ENCODE peak calls at places on chromosomes 13 and 19, in seven cellular contexts. Y is aorta; W is stimulated activated CD8-positive, alpha-beta memory T cell treated with anti-CD3 and anti-CD28 coated beads, Interleukin-15, amount 100 ng/mL, for 24 hours; U is HFF-Myc; F is NAMALWA; D is hepatic stellate cell; G is right atrium auricular region. M is an unnamed sample.

GRCh38 chr19:4575978-4576933 is 16.8 kb upstream of the SEMA6B start:
- DNase-seq in W (peak), F (peak), G (no peak), D (peak), U (no peak), Y (peak), M (peak)

GRCh38 chr19:588093-588742 is 1.5 kb upstream of the HCN2 start:
- DNase-seq in W (no peak), Y (no peak), F (peak), G (no peak), U (no peak), D (peak), M (peak)

GRCh38 chr13:85313761-85314503 is 485.3 kb downstream of the SLITRK6 start:
- DNase-seq in D (no peak), U (peak), G (no peak), W (no peak), F (no peak), Y (no peak), M (no peak)

GRCh38 chr19:55094456-55095259 is 19.0 kb downstream of the EPS8L1 start:
- DNase-seq in W (no peak), D (no peak), Y (no peak), F (no peak), U (no peak), G (no peak), M (peak)

GRCh38 chr13:106917673-106918652 is 350.0 kb upstream of the ARGLU1 start:
- DNase-seq in U (no peak), G (peak), W (peak), F (peak), Y (peak), D (peak), M (peak)

GRCh38 chr19:48041877-48042580 is 1.9 kb downstream of the CABP5 start:
- DNase-seq in U (no peak), F (no peak), G (no peak), W (no peak), D (no peak), Y (no peak), M (peak)

GRCh38 chr19:6273701-6274601 is 5.8 kb downstream of the MLLT1 start:
- DNase-seq in Y (peak), U (no peak), W (no peak), D (peak), F (no peak), G (peak), M (peak)

GRCh38 chr19:30878456-30878855 is 470.8 kb downstream of the TSHZ3 start:
- DNase-seq in Y (no peak), U (no peak), W (no peak), F (no peak), D (no peak), G (no peak), M (no peak)

GRCh38 chr19:30078381-30078910 is 136.4 kb downstream of the URI1 start:
- DNase-seq in D (no peak), F (no peak), G (no peak), Y (no peak), W (no peak), U (no peak), M (peak)

GRCh38 chr13:73880365-73880764 is 253.8 kb downstream of the KLF12 start:
- DNase-seq in Y (no peak), D (no peak), G (no peak), F (no peak), W (no peak), U (no peak), M (no peak)

GRCh38 chr13:72970956-72971355 is 87.8 kb upstream of the KLF5 start:
- DNase-seq in U (no peak), W (no peak), D (no peak), Y (no peak), G (no peak), F (no peak), M (no peak)

GRCh38 chr13:24208314-24208713 is 47.8 kb downstream of the SPATA13 start:
- DNase-seq in W (no peak), G (no peak), D (peak), F (no peak), U (peak), Y (no peak), M (peak)

GRCh38 chr13:95228130-95228529 is 73.1 kb downstream of the ABCC4 start:
- DNase-seq in U (no peak), W (no peak), G (no peak), D (no peak), Y (no peak), F (no peak), M (no peak)

GRCh38 chr19:47146920-47147319 is 16.3 kb downstream of the SAE1 start:
- DNase-seq in U (no peak), G (no peak), D (no peak), F (no peak), Y (no peak), W (no peak), M (no peak)

GRCh38 chr19:21328402-21328801 is 808 bp downstream of the ZNF708 start:
- DNase-seq in G (no peak), U (no peak), F (peak), D (no peak), W (no peak), Y (no peak), M (peak)

GRCh38 chr19:53511357-53511756 is 26.6 kb upstream of the ZNF331 start:
- DNase-seq in Y (no peak), G (no peak), U (no peak), W (no peak), F (no peak), D (no peak), M (peak)

GRCh38 chr13:67299072-67299635 is 69.0 kb upstream of the PCDH9 start:
- DNase-seq in D (peak), W (no peak), Y (no peak), F (no peak), G (no peak), U (no peak), M (no peak)

GRCh38 chr13:110305949-110306339 is 1.0 kb downstream of the COL4A1 start:
- DNase-seq in F (no peak), G (peak), U (no peak), W (no peak), Y (no peak), D (no peak), M (no peak)

GRCh38 chr19:47310819-47311218 is 1.2 kb downstream of the C5AR1 start:
- DNase-seq in F (no peak), U (no peak), D (no peak), W (no peak), G (no peak), Y (peak), M (no peak)